ENCODE peak calls at places on chromosomes 13 and 19, in five cellular contexts. O is HEK293T, K is KBM-7, L is mucosa of gallbladder, J is NCI-H1092 treated with DMSO at 0.1 percent for 48 hours. Q is an unnamed sample.

GRCh38 chr19:51002542-51003311 is 1.3 kb upstream of the KLK8 start:
- DNase-seq in O (peak; percentile 97), K (no peak), L (peak; percentile 67), J (no peak), Q (no peak)

GRCh38 chr13:73870036-73870741 is 264.0 kb downstream of the KLF12 start:
- DNase-seq in O (no peak), K (no peak), L (no peak), J (no peak), Q (no peak)

GRCh38 chr13:101230271-101230890 is 185.9 kb downstream of the NALCN start:
- DNase-seq in O (no peak), K (no peak), L (no peak), J (no peak), Q (no peak)

GRCh38 chr19:5880604-5881078 is 10.3 kb upstream of the FUT5 start:
- DNase-seq in O (no peak), K (no peak), L (peak; percentile 73), J (no peak), Q (peak; percentile 58)

GRCh38 chr13:44241638-44242037 is 132.0 kb upstream of the SERP2 start:
- DNase-seq in O (no peak), K (no peak), L (no peak), J (no peak), Q (no peak)

GRCh38 chr19:30046522-30046921 is 104.5 kb downstream of the URI1 start:
- DNase-seq in O (no peak), K (peak; percentile 54), L (no peak), J (peak; percentile 5), Q (no peak)

GRCh38 chr19:50894478-50895356 is 16.5 kb downstream of the KLK4 start:
- DNase-seq in O (no peak), K (no peak), L (no peak), J (no peak), Q (no peak)

GRCh38 chr19:5585461-5586299 is 17.9 kb upstream of the TINCR start:
- DNase-seq in O (no peak), K (peak; percentile 67), L (no peak), J (no peak), Q (no peak)

GRCh38 chr19:10766049-10766623 is 48.3 kb downstream of the DNM2 start:
- DNase-seq in O (no peak), K (no peak), L (no peak), J (no peak), Q (no peak)

GRCh38 chr13:45623516-45624090 is 8.1 kb upstream of the ERICH6B start:
- DNase-seq in O (peak; percentile 53), K (peak; percentile 41), L (no peak), J (peak; percentile 36), Q (peak; percentile 20)

GRCh38 chr19:2129486-2129885 is 21.9 kb downstream of the AP3D1 start:
- DNase-seq in O (no peak), K (no peak), L (no peak), J (no peak), Q (no peak)

GRCh38 chr13:29937836-29938235 is 87.4 kb upstream of the UBL3 start:
- DNase-seq in O (no peak), K (no peak), L (no peak), J (no peak), Q (no peak)

GRCh38 chr13:109326601-109327000 is 459.8 kb downstream of the IRS2 start:
- DNase-seq in O (no peak), K (no peak), L (no peak), J (no peak), Q (no peak)

GRCh38 chr13:99191900-99192399 is 8.7 kb upstream of the UBAC2 start:
- DNase-seq in O (no peak), K (no peak), L (no peak), J (no peak), Q (no peak)

GRCh38 chr19:17496337-17496997 is 15.0 kb upstream of the PGLS start:
- DNase-seq in O (peak; percentile 88), K (peak; percentile 93), L (peak; percentile 60), J (peak; percentile 66), Q (peak; percentile 93)

GRCh38 chr13:62887046-62887445 is 1471.4 kb upstream of the PCDH20 start:
- DNase-seq in O (no peak), K (no peak), L (no peak), J (no peak), Q (no peak)

Q was measured in HuH-7.